ENCODE peak calls at places on chromosomes 7 and 10, in ten cellular contexts. One of them, this sample, is unnamed.

GRCh38 chr7:75734586-75735047 is 4.1 kb downstream of the HIP1 start:
- DNase-seq in HCT116: no peak
- DNase-seq in ovary: no peak
- DNase-seq in uterus: peak; percentile 17
- DNase-seq in lower leg skin: no peak
- DNase-seq in A549: peak; percentile 84
- DNase-seq in Peyer's patch: no peak
- DNase-seq in heart left ventricle: no peak
- DNase-seq in body of pancreas: no peak
- DNase-seq in IMR-90: peak; percentile 79
- DNase-seq in this sample: peak; percentile 21

GRCh38 chr10:24920907-24921881 is 31.2 kb downstream of the PRTFDC1 start:
- DNase-seq in heart left ventricle: no peak
- DNase-seq in ovary: peak; percentile 60
- DNase-seq in body of pancreas: peak; percentile 40
- DNase-seq in Peyer's patch: peak; percentile 62
- DNase-seq in lower leg skin: peak; percentile 52
- DNase-seq in IMR-90: peak; percentile 99
- DNase-seq in HCT116: no peak
- DNase-seq in uterus: peak; percentile 55
- DNase-seq in A549: peak; percentile 81
- DNase-seq in this sample: peak; percentile 33

GRCh38 chr7:130943336-130943901 is 209.4 kb upstream of the KLF14 start:
- DNase-seq in HCT116: no peak
- DNase-seq in Peyer's patch: no peak
- DNase-seq in ovary: no peak
- DNase-seq in A549: peak; percentile 77
- DNase-seq in IMR-90: peak; percentile 97
- DNase-seq in uterus: no peak
- DNase-seq in lower leg skin: no peak
- DNase-seq in heart left ventricle: no peak
- DNase-seq in body of pancreas: no peak
- DNase-seq in this sample: no peak

GRCh38 chr7:55887786-55888185 is 530 bp downstream of the ZNF713 start:
- DNase-seq in IMR-90: no peak
- DNase-seq in lower leg skin: no peak
- DNase-seq in uterus: no peak
- DNase-seq in A549: no peak
- DNase-seq in heart left ventricle: no peak
- DNase-seq in ovary: peak; percentile 28
- DNase-seq in HCT116: no peak
- DNase-seq in body of pancreas: peak; percentile 14
- DNase-seq in Peyer's patch: no peak
- DNase-seq in this sample: peak; percentile 65

GRCh38 chr7:74059681-74060588 is 23.7 kb upstream of the LIMK1 start:
- DNase-seq in lower leg skin: peak; percentile 81
- DNase-seq in heart left ventricle: peak; percentile 72
- DNase-seq in HCT116: peak; percentile 33
- DNase-seq in Peyer's patch: peak; percentile 83
- DNase-seq in uterus: no peak
- DNase-seq in IMR-90: no peak
- DNase-seq in ovary: no peak
- DNase-seq in body of pancreas: peak; percentile 99
- DNase-seq in A549: peak; percentile 45
- DNase-seq in this sample: no peak

GRCh38 chr7:30633223-30633622 is 38.5 kb downstream of the GARS1 start:
- DNase-seq in lower leg skin: no peak
- DNase-seq in heart left ventricle: no peak
- DNase-seq in IMR-90: no peak
- DNase-seq in HCT116: no peak
- DNase-seq in ovary: no peak
- DNase-seq in Peyer's patch: no peak
- DNase-seq in A549: no peak
- DNase-seq in body of pancreas: peak; percentile 46
- DNase-seq in uterus: no peak
- DNase-seq in this sample: no peak

GRCh38 chr7:128017460-128017859 is 13.8 kb downstream of the LRRC4 start:
- DNase-seq in IMR-90: no peak
- DNase-seq in heart left ventricle: no peak
- DNase-seq in ovary: no peak
- DNase-seq in HCT116: no peak
- DNase-seq in Peyer's patch: no peak
- DNase-seq in uterus: no peak
- DNase-seq in lower leg skin: no peak
- DNase-seq in body of pancreas: peak; percentile 40
- DNase-seq in A549: no peak
- DNase-seq in this sample: no peak

GRCh38 chr7:84364708-84365107 is 170.1 kb upstream of the SEMA3A start:
- DNase-seq in Peyer's patch: no peak
- DNase-seq in A549: no peak
- DNase-seq in IMR-90: peak; percentile 57
- DNase-seq in uterus: no peak
- DNase-seq in heart left ventricle: no peak
- DNase-seq in ovary: no peak
- DNase-seq in HCT116: no peak
- DNase-seq in lower leg skin: no peak
- DNase-seq in body of pancreas: no peak
- DNase-seq in this sample: no peak

GRCh38 chr10:21518629-21519321 is 6.7 kb downstream of the SKIDA1 start:
- DNase-seq in body of pancreas: peak; percentile 44
- DNase-seq in IMR-90: peak; percentile 56
- DNase-seq in ovary: peak; percentile 55
- DNase-seq in uterus: no peak
- DNase-seq in HCT116: no peak
- DNase-seq in A549: peak; percentile 33
- DNase-seq in Peyer's patch: no peak
- DNase-seq in heart left ventricle: no peak
- DNase-seq in lower leg skin: no peak
- DNase-seq in this sample: no peak

GRCh38 chr7:121001932-121002754 is 13.6 kb downstream of the CPED1 start:
- DNase-seq in body of pancreas: no peak
- DNase-seq in ovary: no peak
- DNase-seq in HCT116: no peak
- DNase-seq in uterus: no peak
- DNase-seq in lower leg skin: no peak
- DNase-seq in IMR-90: no peak
- DNase-seq in Peyer's patch: no peak
- DNase-seq in heart left ventricle: no peak
- DNase-seq in A549: no peak
- DNase-seq in this sample: no peak

GRCh38 chr10:124093076-124093773 is at the start of gene CHST15:
- DNase-seq in Peyer's patch: peak; percentile 64
- DNase-seq in A549: peak; percentile 75
- DNase-seq in ovary: peak; percentile 76
- DNase-seq in heart left ventricle: peak; percentile 75
- DNase-seq in body of pancreas: peak; percentile 53
- DNase-seq in IMR-90: no peak
- DNase-seq in lower leg skin: no peak
- DNase-seq in HCT116: peak; percentile 74
- DNase-seq in uterus: peak; percentile 39
- DNase-seq in this sample: peak; percentile 86

GRCh38 chr10:124090630-124091209 is 2.7 kb downstream of the CHST15 start:
- DNase-seq in body of pancreas: peak; percentile 49
- DNase-seq in heart left ventricle: no peak
- DNase-seq in uterus: no peak
- DNase-seq in IMR-90: no peak
- DNase-seq in A549: no peak
- DNase-seq in HCT116: no peak
- DNase-seq in Peyer's patch: no peak
- DNase-seq in lower leg skin: no peak
- DNase-seq in ovary: peak; percentile 29
- DNase-seq in this sample: no peak

GRCh38 chr10:124092270-124093075 is 925 bp downstream of the CHST15 start:
- DNase-seq in heart left ventricle: peak; percentile 82
- DNase-seq in body of pancreas: peak; percentile 50
- DNase-seq in HCT116: no peak
- DNase-seq in lower leg skin: no peak
- DNase-seq in A549: peak; percentile 39
- DNase-seq in Peyer's patch: peak; percentile 89
- DNase-seq in ovary: peak; percentile 77
- DNase-seq in uterus: peak; percentile 42
- DNase-seq in IMR-90: no peak
- DNase-seq in this sample: peak; percentile 35

GRCh38 chr10:124089859-124090258 is 3.5 kb downstream of the CHST15 start:
- DNase-seq in lower leg skin: no peak
- DNase-seq in ovary: no peak
- DNase-seq in Peyer's patch: no peak
- DNase-seq in A549: no peak
- DNase-seq in heart left ventricle: no peak
- DNase-seq in HCT116: no peak
- DNase-seq in IMR-90: no peak
- DNase-seq in body of pancreas: no peak
- DNase-seq in uterus: no peak
- DNase-seq in this sample: no peak

DNA sequence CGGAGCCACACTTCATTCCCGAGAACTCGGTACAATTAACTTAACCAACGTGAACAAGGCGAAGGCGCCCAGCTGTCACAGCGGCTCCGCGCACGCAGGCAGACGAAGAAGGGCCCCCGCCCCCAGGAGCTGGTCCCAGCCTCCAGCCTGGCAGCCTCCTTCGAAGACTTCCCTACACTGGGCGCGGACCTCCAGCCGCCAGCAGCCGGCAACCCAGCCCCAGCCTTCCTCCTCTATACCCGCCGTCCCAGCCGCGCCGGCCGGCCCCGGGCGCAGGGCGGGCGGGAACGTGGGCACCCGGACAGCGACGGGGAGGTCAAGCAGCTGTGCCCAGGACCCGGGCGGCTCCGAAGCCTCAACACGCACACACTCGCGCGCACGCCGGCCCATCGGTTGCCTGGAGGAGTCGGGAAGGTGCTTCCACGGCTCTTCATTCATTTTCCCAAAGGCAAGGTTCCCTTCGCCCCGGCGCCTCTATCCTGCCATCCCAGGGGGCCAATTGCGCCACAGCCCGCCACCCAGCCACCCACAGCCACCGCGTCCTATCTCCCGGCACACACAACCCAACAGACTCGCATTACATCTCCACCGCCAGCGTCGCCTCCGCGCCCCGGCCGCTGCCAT is 1.6 kb downstream of the CHST15 start:
- DNase-seq in ovary: peak; percentile 68
- DNase-seq in A549: no peak
- DNase-seq in heart left ventricle: peak; percentile 74
- DNase-seq in Peyer's patch: no peak
- DNase-seq in uterus: peak; percentile 23
- DNase-seq in body of pancreas: peak; percentile 24
- DNase-seq in HCT116: no peak
- DNase-seq in IMR-90: no peak
- DNase-seq in lower leg skin: no peak
- DNase-seq in this sample: no peak
- TF ChIP-seq POLR2A in ovary: no peak
- TF ChIP-seq POLR2A in A549: no peak
- TF ChIP-seq POLR2A in heart left ventricle: no peak
- TF ChIP-seq POLR2A in Peyer's patch: no peak
- TF ChIP-seq POLR2A in uterus: no peak
- TF ChIP-seq POLR2A in body of pancreas: no peak
- TF ChIP-seq POLR2A in HCT116: no peak
- TF ChIP-seq POLR2A in IMR-90: no peak
- TF ChIP-seq POLR2A in lower leg skin: no peak
- TF ChIP-seq POLR2A in this sample: no peak

DNA sequence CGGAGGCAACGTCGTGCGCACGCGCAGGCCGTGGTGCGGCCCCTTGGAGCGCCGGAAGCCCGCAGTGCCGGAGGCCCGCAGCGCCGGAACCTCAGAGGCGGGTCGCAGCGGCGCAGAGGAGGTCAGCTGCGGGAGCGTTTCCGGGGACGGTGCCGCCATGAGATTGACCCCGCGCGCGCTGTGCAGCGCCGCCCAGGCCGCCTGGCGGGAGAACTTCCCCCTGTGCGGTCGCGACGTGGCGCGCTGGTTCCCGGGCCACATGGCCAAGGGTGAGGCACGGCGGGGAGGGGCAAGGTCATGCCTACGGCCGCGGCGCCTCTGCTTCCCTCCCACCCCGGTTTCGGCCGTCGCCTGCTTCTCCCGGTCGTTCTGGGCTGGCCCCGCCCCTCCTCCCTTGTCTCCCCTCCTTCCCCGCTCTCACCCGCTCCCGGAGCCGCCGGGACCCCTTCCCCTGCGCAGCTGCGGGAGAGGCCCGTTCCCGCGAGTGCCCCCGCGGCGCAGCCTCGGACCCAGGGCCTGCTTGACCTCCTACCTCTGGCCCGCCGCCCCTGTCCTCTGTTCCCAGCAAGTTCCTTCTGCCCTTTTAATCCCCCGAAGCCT is at the start of gene MTG1:
- DNase-seq in Peyer's patch: peak; percentile 96
- DNase-seq in heart left ventricle: peak; percentile 99
- DNase-seq in HCT116: peak; percentile 70
- DNase-seq in uterus: peak; percentile 96
- DNase-seq in body of pancreas: peak; percentile 96
- DNase-seq in A549: peak; percentile 93
- DNase-seq in ovary: peak; percentile 98
- DNase-seq in IMR-90: peak; percentile 87
- DNase-seq in lower leg skin: peak; percentile 84
- DNase-seq in this sample: no peak
- TF ChIP-seq POLR2A in Peyer's patch: peak; percentile 72
- TF ChIP-seq POLR2A in heart left ventricle: no peak
- TF ChIP-seq POLR2A in HCT116: peak; percentile 57
- TF ChIP-seq POLR2A in uterus: peak; percentile 81
- TF ChIP-seq POLR2A in body of pancreas: peak; percentile 79
- TF ChIP-seq POLR2A in A549: peak; percentile 89
- TF ChIP-seq POLR2A in ovary: peak; percentile 62
- TF ChIP-seq POLR2A in IMR-90: peak; percentile 85
- TF ChIP-seq POLR2A in lower leg skin: no peak
- TF ChIP-seq POLR2A in this sample: peak; percentile 51

GRCh38 chr7:100949227-100949930 is at the start of gene MUC3A:
- DNase-seq in uterus: no peak
- DNase-seq in ovary: no peak
- DNase-seq in Peyer's patch: peak; percentile 92
- DNase-seq in A549: no peak
- DNase-seq in HCT116: no peak
- DNase-seq in heart left ventricle: no peak
- DNase-seq in IMR-90: no peak
- DNase-seq in body of pancreas: no peak
- DNase-seq in lower leg skin: no peak
- DNase-seq in this sample: no peak
- TF ChIP-seq POLR2A in uterus: no peak
- TF ChIP-seq POLR2A in ovary: no peak
- TF ChIP-seq POLR2A in Peyer's patch: peak; percentile 96
- TF ChIP-seq POLR2A in A549: no peak
- TF ChIP-seq POLR2A in HCT116: no peak
- TF ChIP-seq POLR2A in heart left ventricle: no peak
- TF ChIP-seq POLR2A in IMR-90: no peak
- TF ChIP-seq POLR2A in body of pancreas: no peak
- TF ChIP-seq POLR2A in lower leg skin: no peak
- TF ChIP-seq POLR2A in this sample: no peak

DNA sequence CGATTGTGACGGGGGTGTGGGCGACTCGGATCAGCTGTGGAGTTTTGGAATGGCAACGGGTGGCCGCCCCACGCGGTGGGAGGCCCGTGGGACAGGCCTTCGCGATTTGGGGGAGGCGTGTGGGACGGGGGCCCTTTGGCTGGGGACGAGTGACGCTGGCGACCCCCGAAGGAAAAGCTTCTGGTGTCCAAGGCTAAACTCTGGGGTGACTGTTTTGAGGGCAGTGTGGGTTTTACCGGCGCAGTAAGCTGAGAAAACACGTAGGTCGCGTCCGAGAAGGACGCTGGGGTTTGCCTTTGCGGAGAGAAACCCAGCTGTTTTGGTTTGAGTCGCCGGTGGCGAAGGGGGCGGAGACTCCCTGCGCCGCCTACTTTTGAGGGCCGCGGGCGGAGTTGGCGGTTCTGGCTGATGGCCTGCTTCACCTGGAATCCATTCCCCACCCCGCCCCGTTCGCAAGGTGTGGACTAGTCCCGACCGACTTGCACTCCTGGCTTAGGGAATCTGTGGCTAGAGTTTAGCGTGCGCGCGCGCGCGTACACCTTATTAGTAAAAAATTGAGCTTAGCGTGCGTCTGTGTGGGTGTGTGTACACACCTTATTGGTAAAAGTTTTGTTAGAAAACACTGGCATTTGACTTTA is 606 bp downstream of the TAX1BP1 start:
- DNase-seq in lower leg skin: peak; percentile 89
- DNase-seq in IMR-90: peak; percentile 67
- DNase-seq in Peyer's patch: peak; percentile 97
- DNase-seq in ovary: peak; percentile 84
- DNase-seq in uterus: peak; percentile 77
- DNase-seq in heart left ventricle: peak; percentile 89
- DNase-seq in HCT116: peak; percentile 88
- DNase-seq in body of pancreas: peak; percentile 98
- DNase-seq in A549: peak; percentile 85
- DNase-seq in this sample: peak; percentile 73
- TF ChIP-seq POLR2A in lower leg skin: no peak
- TF ChIP-seq POLR2A in IMR-90: peak; percentile 75
- TF ChIP-seq POLR2A in Peyer's patch: peak; percentile 90
- TF ChIP-seq POLR2A in ovary: peak; percentile 31
- TF ChIP-seq POLR2A in uterus: no peak
- TF ChIP-seq POLR2A in heart left ventricle: peak; percentile 33
- TF ChIP-seq POLR2A in HCT116: no peak
- TF ChIP-seq POLR2A in body of pancreas: peak; percentile 87
- TF ChIP-seq POLR2A in A549: peak; percentile 61
- TF ChIP-seq POLR2A in this sample: peak; percentile 72

This sample was measured in H54.